ENCODE peak calls at places on chromosomes 12 and 14, in ten cellular contexts. S is AG10803, P is mucosa of descending colon, E is MCF 10A, D is RWPE2, A is transverse colon, J is uterus, O is tibial artery, C is osteoblast, V is thoracic aorta. L is an unnamed sample.

GRCh38 chr14:30656190-30656632 is 34.1 kb downstream of the SCFD1 start:
- DNase-seq in S (peak), P (no peak), E (peak), D (no peak), A (peak), J (peak), O (no peak), C (no peak), V (no peak), L (no peak)

GRCh38 chr14:38404616-38405015 is 148.7 kb upstream of the CLEC14A start:
- DNase-seq in S (peak), P (no peak), E (no peak), D (no peak), A (no peak), J (no peak), O (no peak), C (no peak), V (no peak), L (no peak)

GRCh38 chr14:75662966-75663365 is 1.9 kb downstream of the TTLL5 start:
- DNase-seq in S (no peak), P (no peak), E (no peak), D (no peak), A (no peak), J (no peak), O (no peak), C (peak), V (no peak), L (no peak)

GRCh38 chr12:108119126-108119973 is 9.7 kb upstream of the WSCD2 start:
- DNase-seq in S (no peak), P (no peak), E (no peak), D (no peak), A (no peak), J (peak), O (no peak), C (peak), V (no peak), L (no peak)

GRCh38 chr12:109738878-109739665 is 25.4 kb downstream of the FAM222A start:
- DNase-seq in S (peak), P (peak), E (no peak), D (peak), A (no peak), J (peak), O (peak), C (peak), V (no peak), L (peak)

GRCh38 chr14:76990084-76990483 is 38.4 kb downstream of the IRF2BPL start:
- DNase-seq in S (no peak), P (no peak), E (no peak), D (no peak), A (no peak), J (no peak), O (no peak), C (no peak), V (no peak), L (no peak)

GRCh38 chr12:131010376-131011131 is 56.8 kb downstream of the ADGRD1 start:
- DNase-seq in S (no peak), P (no peak), E (no peak), D (peak), A (no peak), J (no peak), O (no peak), C (peak), V (no peak), L (no peak)

GRCh38 chr12:47903151-47903611 is 1.6 kb downstream of the VDR start:
- DNase-seq in S (peak), P (peak), E (peak), D (no peak), A (peak), J (no peak), O (peak), C (peak), V (no peak), L (no peak)

GRCh38 chr12:25585021-25585523 is 32.0 kb upstream of the LMNTD1 start:
- DNase-seq in S (peak), P (no peak), E (peak), D (no peak), A (no peak), J (peak), O (peak), C (no peak), V (peak), L (no peak)

GRCh38 chr12:12913626-12914388 is 22.4 kb downstream of the GPRC5A start:
- DNase-seq in S (no peak), P (no peak), E (no peak), D (no peak), A (no peak), J (no peak), O (no peak), C (no peak), V (no peak), L (no peak)

GRCh38 chr12:92041742-92042141 is 103.9 kb downstream of the BTG1 start:
- DNase-seq in S (no peak), P (no peak), E (peak), D (no peak), A (no peak), J (no peak), O (no peak), C (no peak), V (no peak), L (no peak)

GRCh38 chr14:89564999-89565398 is 148.0 kb upstream of the FOXN3 start:
- DNase-seq in S (no peak), P (no peak), E (no peak), D (no peak), A (no peak), J (no peak), O (no peak), C (no peak), V (no peak), L (no peak)

GRCh38 chr12:101772019-101772774 is 32.9 kb upstream of the SYCP3 start:
- DNase-seq in S (no peak), P (no peak), E (no peak), D (no peak), A (no peak), J (no peak), O (no peak), C (no peak), V (no peak), L (no peak)

GRCh38 chr14:75307700-75308379 is 29.2 kb downstream of the FOS start:
- DNase-seq in S (peak), P (peak), E (peak), D (peak), A (peak), J (peak), O (peak), C (peak), V (no peak), L (peak)

GRCh38 chr14:106347890-106348755 is 821.7 kb downstream of the TMEM121 start:
- DNase-seq in S (no peak), P (no peak), E (no peak), D (no peak), A (no peak), J (no peak), O (no peak), C (peak), V (no peak), L (no peak)

GRCh38 chr14:50985124-50985815 is 41.0 kb upstream of the PYGL start:
- DNase-seq in S (no peak), P (no peak), E (no peak), D (no peak), A (no peak), J (no peak), O (no peak), C (no peak), V (no peak), L (no peak)

GRCh38 chr12:1355396-1355795 is 239.0 kb downstream of the FBXL14 start:
- DNase-seq in S (peak), P (no peak), E (no peak), D (no peak), A (no peak), J (no peak), O (no peak), C (no peak), V (no peak), L (no peak)

GRCh38 chr12:67690656-67691055 is 42.1 kb downstream of the DYRK2 start:
- DNase-seq in S (no peak), P (no peak), E (no peak), D (no peak), A (no peak), J (no peak), O (no peak), C (no peak), V (no peak), L (no peak)

GRCh38 chr12:132343294-132343972 is 14.0 kb upstream of the GALNT9 start:
- DNase-seq in S (no peak), P (no peak), E (no peak), D (no peak), A (peak), J (no peak), O (no peak), C (no peak), V (no peak), L (no peak)

GRCh38 chr12:29537292-29537691 is 39.8 kb upstream of the OVCH1 start:
- DNase-seq in S (no peak), P (no peak), E (peak), D (no peak), A (no peak), J (no peak), O (no peak), C (no peak), V (no peak), L (no peak)

GRCh38 chr14:75672588-75673192 is 11.6 kb downstream of the TTLL5 start:
- DNase-seq in S (no peak), P (no peak), E (no peak), D (no peak), A (no peak), J (no peak), O (no peak), C (no peak), V (no peak), L (no peak)

GRCh38 chr12:27805238-27805637 is 25.2 kb upstream of the MANSC4 start:
- DNase-seq in S (peak), P (no peak), E (no peak), D (no peak), A (no peak), J (no peak), O (no peak), C (no peak), V (no peak), L (no peak)

GRCh38 chr12:115000038-115000437 is 316.1 kb upstream of the TBX3 start:
- DNase-seq in S (peak), P (no peak), E (peak), D (no peak), A (no peak), J (no peak), O (no peak), C (no peak), V (no peak), L (no peak)

GRCh38 chr12:19916193-19916498 is 452.2 kb upstream of the PDE3A start:
- DNase-seq in S (no peak), P (no peak), E (no peak), D (no peak), A (no peak), J (no peak), O (no peak), C (no peak), V (no peak), L (no peak)

GRCh38 chr12:62922539-62922938 is 12.4 kb downstream of the PPM1H start:
- DNase-seq in S (no peak), P (no peak), E (no peak), D (no peak), A (no peak), J (no peak), O (no peak), C (no peak), V (no peak), L (no peak)

GRCh38 chr14:54830650-54831049 is 72.0 kb downstream of the GCH1 start:
- DNase-seq in S (no peak), P (no peak), E (no peak), D (no peak), A (no peak), J (no peak), O (no peak), C (no peak), V (no peak), L (no peak)

GRCh38 chr12:65443038-65443437 is 164.6 kb downstream of the MSRB3 start:
- DNase-seq in S (peak), P (no peak), E (no peak), D (no peak), A (no peak), J (no peak), O (no peak), C (no peak), V (no peak), L (no peak)

GRCh38 chr12:57765003-57765697 is 1.7 kb downstream of the CYP27B1 start:
- DNase-seq in S (no peak), P (peak), E (peak), D (peak), A (peak), J (no peak), O (no peak), C (peak), V (no peak), L (no peak)

GRCh38 chr14:25049127-25049558 is 804 bp downstream of the STXBP6 start:
- DNase-seq in S (peak), P (peak), E (no peak), D (no peak), A (peak), J (no peak), O (no peak), C (no peak), V (no peak), L (no peak)

GRCh38 chr14:77186911-77187648 is 5.5 kb downstream of the TMEM63C start:
- DNase-seq in S (peak), P (no peak), E (peak), D (no peak), A (peak), J (no peak), O (no peak), C (no peak), V (no peak), L (no peak)

GRCh38 chr12:53698948-53699672 is 23.2 kb upstream of the ATP5MC2 start:
- DNase-seq in S (no peak), P (no peak), E (no peak), D (no peak), A (no peak), J (no peak), O (no peak), C (no peak), V (no peak), L (no peak)

GRCh38 chr12:53696655-53697321 is 20.9 kb upstream of the ATP5MC2 start:
- DNase-seq in S (no peak), P (no peak), E (no peak), D (no peak), A (no peak), J (no peak), O (no peak), C (no peak), V (no peak), L (no peak)

GRCh38 chr12:53694746-53695145 is 18.9 kb upstream of the ATP5MC2 start:
- DNase-seq in S (no peak), P (no peak), E (no peak), D (no peak), A (no peak), J (no peak), O (no peak), C (peak), V (no peak), L (no peak)

GRCh38 chr12:53696285-53696654 is 20.4 kb upstream of the ATP5MC2 start:
- DNase-seq in S (peak), P (peak), E (peak), D (peak), A (peak), J (peak), O (peak), C (peak), V (no peak), L (no peak)

DNA sequence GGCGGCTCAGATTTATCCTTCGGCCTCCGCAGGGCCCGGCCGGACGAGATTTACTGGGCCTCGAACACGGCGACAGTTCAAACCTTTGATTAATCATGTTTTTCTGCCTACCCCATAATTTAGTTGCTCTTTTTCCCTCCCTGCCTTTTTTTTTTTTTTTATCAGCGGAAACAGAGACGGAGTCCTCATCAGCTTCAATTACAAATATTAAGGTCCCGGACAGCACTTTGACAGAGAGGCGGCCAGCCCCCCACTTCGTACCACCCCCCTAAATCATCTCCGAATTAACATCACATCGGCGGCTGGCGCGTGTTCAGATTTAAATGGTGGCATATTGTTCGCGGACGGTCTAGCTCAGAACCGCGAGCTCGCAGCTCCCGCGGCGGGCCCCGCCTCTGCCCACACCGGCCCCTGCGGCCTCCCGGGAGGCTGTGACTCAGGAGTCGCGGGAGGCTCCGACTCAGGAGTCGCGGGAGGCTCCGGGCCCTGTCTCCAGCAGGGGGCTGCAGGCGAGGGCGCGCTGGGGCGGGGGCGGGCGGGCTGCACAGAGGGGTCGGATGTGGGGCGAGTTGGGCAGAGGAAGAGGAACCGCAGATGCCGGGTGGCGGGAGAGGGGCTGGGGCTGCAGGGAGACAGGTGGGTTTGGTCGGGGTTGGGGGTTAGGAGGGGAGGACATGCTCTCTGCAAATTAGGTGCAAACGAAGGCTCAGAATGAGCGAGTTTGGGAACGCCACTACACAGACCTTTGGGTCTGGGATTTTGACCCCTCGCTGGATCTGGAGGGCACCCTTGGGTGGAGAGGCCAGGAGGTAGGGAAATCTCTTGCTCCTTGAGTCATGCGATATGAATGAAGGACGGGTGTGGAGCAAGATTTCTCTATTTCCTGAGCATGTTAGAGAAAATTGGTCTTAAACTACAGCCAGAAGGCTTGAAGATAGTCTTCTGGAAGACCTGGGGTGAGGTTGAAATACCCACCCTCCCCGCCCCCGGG is 19.6 kb upstream of the ATP5MC2 start:
- DNase-seq in S (peak), P (peak), E (peak), D (no peak), A (peak), J (no peak), O (no peak), C (peak), V (no peak), L (no peak)
- TF ChIP-seq CTCF in S (no peak), P (no peak), E (no peak), D (no peak), A (no peak), J (no peak), O (no peak), C (no peak), V (peak), L (peak)

DNA sequence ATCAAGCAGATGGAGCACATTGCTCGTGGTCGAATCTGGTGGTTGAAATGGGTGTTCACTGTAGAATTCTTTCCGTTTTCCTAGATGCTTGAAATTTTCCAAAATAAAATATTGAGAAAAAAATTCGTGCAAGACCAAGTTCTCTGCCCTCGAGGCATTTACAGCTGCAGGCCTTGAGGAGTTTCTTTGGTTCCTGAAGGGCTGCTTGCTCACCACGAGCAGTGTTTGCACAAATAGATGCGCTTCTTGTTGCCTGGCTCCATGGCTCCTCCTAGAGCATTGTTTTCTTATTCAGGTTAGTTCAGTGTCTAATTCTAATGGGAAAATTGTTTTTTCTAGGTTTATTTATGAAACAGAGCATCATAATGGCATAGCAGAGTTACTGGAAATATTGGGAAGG is 74.5 kb upstream of the DYNC1H1 start:
- DNase-seq in S (peak), P (no peak), E (peak), D (no peak), A (peak), J (no peak), O (no peak), C (no peak), V (no peak), L (no peak)
- TF ChIP-seq CTCF in S (peak), P (no peak), E (peak), D (peak), A (no peak), J (no peak), O (no peak), C (peak), V (no peak), L (no peak)

GRCh38 chr12:95593266-95593871 is 42.1 kb upstream of the USP44 start:
- DNase-seq in S (no peak), P (no peak), E (no peak), D (no peak), A (no peak), J (no peak), O (no peak), C (no peak), V (no peak), L (no peak)

GRCh38 chr12:95591731-95592130 is 40.5 kb upstream of the USP44 start:
- DNase-seq in S (no peak), P (no peak), E (no peak), D (no peak), A (no peak), J (no peak), O (no peak), C (peak), V (no peak), L (no peak)

GRCh38 chr12:95590775-95591174 is 39.5 kb upstream of the USP44 start:
- DNase-seq in S (no peak), P (no peak), E (no peak), D (no peak), A (no peak), J (no peak), O (no peak), C (no peak), V (no peak), L (no peak)
- TF ChIP-seq CTCF in S (no peak), P (no peak), E (no peak), D (no peak), A (no peak), J (no peak), O (no peak), C (no peak), V (no peak), L (no peak)

GRCh38 chr12:43580601-43581000 is 28.6 kb upstream of the ADAMTS20 start:
- DNase-seq in S (no peak), P (no peak), E (no peak), D (no peak), A (no peak), J (no peak), O (no peak), C (no peak), V (no peak), L (no peak)
- TF ChIP-seq CTCF in S (no peak), P (no peak), E (no peak), D (no peak), A (no peak), J (no peak), O (no peak), C (no peak), V (no peak), L (no peak)

DNA sequence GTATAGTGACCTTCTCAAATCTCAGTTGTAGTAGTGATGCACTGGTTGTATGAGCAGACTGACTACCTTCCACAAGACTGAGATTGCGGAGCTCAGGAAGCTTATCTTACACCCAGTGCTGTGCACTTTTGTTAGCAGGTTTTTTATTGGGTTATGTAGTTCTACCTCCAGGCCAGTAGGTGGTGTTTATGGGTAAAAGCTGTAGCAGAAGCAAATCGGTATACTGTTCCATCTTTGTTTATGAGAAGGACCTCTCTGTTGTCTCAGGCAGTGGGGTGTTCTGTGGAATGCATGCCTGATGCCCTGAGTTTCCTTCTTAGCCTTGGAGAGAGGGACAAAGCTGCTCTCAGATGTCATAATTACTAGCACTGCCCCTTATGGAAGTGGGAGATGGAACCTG is 217.8 kb downstream of the LRFN5 start:
- DNase-seq in S (no peak), P (no peak), E (no peak), D (no peak), A (no peak), J (no peak), O (no peak), C (no peak), V (no peak), L (no peak)
- TF ChIP-seq CTCF in S (peak), P (no peak), E (peak), D (no peak), A (no peak), J (no peak), O (no peak), C (no peak), V (no peak), L (no peak)

GRCh38 chr14:68896132-68896531 is 83.0 kb downstream of the ACTN1 start:
- DNase-seq in S (no peak), P (no peak), E (no peak), D (no peak), A (no peak), J (no peak), O (no peak), C (peak), V (no peak), L (no peak)
- TF ChIP-seq CTCF in S (peak), P (no peak), E (peak), D (peak), A (no peak), J (no peak), O (peak), C (peak), V (peak), L (no peak)

DNA sequence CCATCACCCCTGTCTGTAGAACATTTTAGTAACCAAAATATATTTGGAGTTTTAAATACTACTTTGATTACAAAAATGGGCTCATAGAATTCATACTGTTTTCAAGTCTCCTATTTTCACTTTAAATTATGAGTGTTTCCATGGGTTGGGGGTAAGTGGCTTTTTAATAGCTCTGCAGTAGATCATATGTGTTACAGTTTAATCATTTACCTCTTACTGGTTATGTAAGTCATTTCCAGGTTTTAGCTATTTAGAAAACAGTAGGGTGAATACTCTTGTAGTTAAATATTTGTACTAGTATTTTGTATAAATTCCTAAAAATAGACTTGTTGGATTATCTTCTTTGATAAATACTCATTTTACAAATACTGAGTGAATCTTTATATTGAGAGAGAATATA is 8.2 kb downstream of the PCNX1 start:
- DNase-seq in S (no peak), P (no peak), E (no peak), D (no peak), A (no peak), J (no peak), O (no peak), C (no peak), V (no peak), L (no peak)
- TF ChIP-seq CTCF in S (no peak), P (no peak), E (no peak), D (no peak), A (no peak), J (no peak), O (no peak), C (no peak), V (no peak), L (no peak)